ENCODE peak calls at places on chromosomes 11 and 22, in nine cellular contexts. E is memory B cell, I is nucleus accumbens, X is RCC 7860, N is NCI-H526 treated with DMSO at 0.1 percent for 48 hours, V is fibroblast of mammary gland, P is heart left ventricle, M is hepatocyte, Y is T follicular helper cell. R is an unnamed sample.

GRCh38 chr11:12845739-12846358 is 163.3 kb upstream of the RASSF10 start:
- DNase-seq in E (no peak), I (no peak), X (no peak), N (peak), V (peak), P (peak), M (peak), Y (no peak), R (no peak)

GRCh38 chr11:119578466-119579220 is 150.4 kb downstream of the NECTIN1 start:
- DNase-seq in E (no peak), I (no peak), X (peak), N (no peak), V (peak), P (no peak), M (no peak), Y (no peak), R (no peak)

GRCh38 chr11:47443028-47443700 is 5.8 kb downstream of the RAPSN start:
- DNase-seq in E (no peak), I (peak), X (no peak), N (no peak), V (no peak), P (no peak), M (no peak), Y (no peak), R (peak)

GRCh38 chr11:106463154-106463553 is 385.7 kb downstream of the AASDHPPT start:
- DNase-seq in E (no peak), I (no peak), X (no peak), N (no peak), V (no peak), P (no peak), M (no peak), Y (no peak), R (no peak)

GRCh38 chr11:119859684-119860083 is 130.7 kb upstream of the NECTIN1 start:
- DNase-seq in E (no peak), I (no peak), X (no peak), N (no peak), V (no peak), P (no peak), M (no peak), Y (no peak), R (no peak)

GRCh38 chr22:27344546-27344945 is 457.0 kb downstream of the MN1 start:
- DNase-seq in E (no peak), I (no peak), X (no peak), N (no peak), V (no peak), P (no peak), M (no peak), Y (no peak), R (no peak)

GRCh38 chr22:21020802-21021429 is 6.0 kb downstream of the P2RX6 start:
- DNase-seq in E (no peak), I (no peak), X (no peak), N (no peak), V (no peak), P (no peak), M (no peak), Y (no peak), R (no peak)

GRCh38 chr11:117903505-117904382 is 25.5 kb downstream of the TMPRSS13 start:
- DNase-seq in E (no peak), I (no peak), X (no peak), N (no peak), V (no peak), P (no peak), M (no peak), Y (no peak), R (no peak)

GRCh38 chr22:43131773-43132501 is 11.3 kb downstream of the MCAT start:
- DNase-seq in E (no peak), I (no peak), X (no peak), N (no peak), V (no peak), P (peak), M (no peak), Y (no peak), R (no peak)

GRCh38 chr11:19715373-19715772 is 2.7 kb downstream of the NAV2 start:
- DNase-seq in E (no peak), I (no peak), X (peak), N (no peak), V (peak), P (no peak), M (peak), Y (no peak), R (no peak)

GRCh38 chr11:127345819-127346459 is 345.4 kb upstream of the KIRREL3 start:
- DNase-seq in E (no peak), I (peak), X (no peak), N (peak), V (peak), P (peak), M (peak), Y (no peak), R (peak)

GRCh38 chr11:126405906-126406305 is 50.4 kb downstream of the ST3GAL4 start:
- DNase-seq in E (no peak), I (no peak), X (no peak), N (no peak), V (no peak), P (no peak), M (no peak), Y (no peak), R (no peak)

GRCh38 chr11:86218125-86219081 is 26.1 kb upstream of the EED start:
- DNase-seq in E (peak), I (peak), X (peak), N (peak), V (peak), P (peak), M (peak), Y (peak), R (peak)

GRCh38 chr11:75293903-75294302 is 53.3 kb downstream of the TPBGL start:
- DNase-seq in E (no peak), I (no peak), X (no peak), N (no peak), V (no peak), P (no peak), M (no peak), Y (no peak), R (no peak)

GRCh38 chr11:35844579-35844978 is 99.3 kb upstream of the LDLRAD3 start:
- DNase-seq in E (no peak), I (no peak), X (no peak), N (no peak), V (no peak), P (no peak), M (no peak), Y (no peak), R (no peak)

GRCh38 chr22:44386386-44387035 is 73.8 kb upstream of the SHISAL1 start:
- DNase-seq in E (no peak), I (no peak), X (no peak), N (no peak), V (no peak), P (no peak), M (no peak), Y (no peak), R (no peak)

GRCh38 chr11:46090375-46090774 is 30.9 kb downstream of the PHF21A start:
- DNase-seq in E (no peak), I (no peak), X (no peak), N (no peak), V (no peak), P (no peak), M (no peak), Y (no peak), R (no peak)

GRCh38 chr22:30843245-30843644 is 125.3 kb downstream of the MORC2 start:
- DNase-seq in E (no peak), I (no peak), X (no peak), N (no peak), V (peak), P (no peak), M (no peak), Y (no peak), R (no peak)

GRCh38 chr11:70522261-70522612 is 123.9 kb downstream of the CTTN start:
- DNase-seq in E (no peak), I (no peak), X (no peak), N (no peak), V (no peak), P (no peak), M (no peak), Y (no peak), R (no peak)

GRCh38 chr11:28524098-28524497 is 415.9 kb downstream of the METTL15 start:
- DNase-seq in E (no peak), I (no peak), X (no peak), N (no peak), V (no peak), P (no peak), M (no peak), Y (no peak), R (no peak)

GRCh38 chr11:10666976-10667892 is 26.3 kb downstream of the IRAG1 start:
- DNase-seq in E (no peak), I (no peak), X (peak), N (no peak), V (no peak), P (no peak), M (no peak), Y (no peak), R (no peak)

R was measured in putamen.